ENCODE peak calls at places on chromosomes 5 and 9, in seven cellular contexts. D, U, X, P, H, E and B are unnamed samples.

GRCh38 chr5:145941096-145941676 is 4.8 kb downstream of the SH3RF2 start:
- DNase-seq in X (no peak), D (no peak), E (no peak), U (peak; percentile 32), P (no peak), H (no peak), B (no peak)

GRCh38 chr5:6169660-6170059 is 208.7 kb downstream of the MED10 start:
- DNase-seq in U (no peak), E (no peak), D (no peak), H (no peak), X (no peak), P (peak; percentile 12), B (no peak)

GRCh38 chr5:4080370-4080769 is 484.7 kb downstream of the IRX1 start:
- DNase-seq in D (no peak), U (no peak), E (no peak), P (no peak), X (no peak), H (no peak), B (no peak)

GRCh38 chr5:168155585-168155984 is 135.9 kb upstream of the WWC1 start:
- DNase-seq in E (no peak), X (no peak), P (no peak), D (no peak), U (no peak), H (no peak), B (no peak)

GRCh38 chr9:81028504-81028903 is 660.8 kb downstream of the TLE1 start:
- DNase-seq in X (no peak), D (peak; percentile 66), U (no peak), E (peak; percentile 98), H (no peak), P (peak; percentile 18), B (peak; percentile 76)

GRCh38 chr9:110329676-110330235 is 7.9 kb downstream of the TXNDC8 start:
- DNase-seq in U (no peak), X (no peak), E (no peak), H (no peak), D (no peak), P (no peak), B (no peak)

GRCh38 chr5:147963948-147964693 is 57.8 kb upstream of the C5orf46 start:
- DNase-seq in X (no peak), H (no peak), E (no peak), P (no peak), D (no peak), U (no peak), B (no peak)

GRCh38 chr5:90844931-90845330 is 286.3 kb downstream of the ADGRV1 start:
- DNase-seq in E (no peak), X (no peak), U (no peak), H (no peak), D (no peak), P (no peak), B (no peak)

GRCh38 chr5:132114150-132115121 is 40.8 kb downstream of the CSF2 start:
- DNase-seq in X (no peak), E (no peak), U (no peak), H (no peak), D (no peak), P (no peak), B (no peak)

GRCh38 chr9:127309715-127310114 is 45.1 kb downstream of the GARNL3 start:
- DNase-seq in E (no peak), X (no peak), D (no peak), H (no peak), U (no peak), P (no peak), B (no peak)

GRCh38 chr9:98993570-98993945 is 49.9 kb downstream of the COL15A1 start:
- DNase-seq in P (no peak), H (peak; percentile 78), U (peak; percentile 49), E (no peak), D (no peak), X (peak; percentile 80), B (no peak)

GRCh38 chr5:56588636-56589485 is 226.5 kb upstream of the MAP3K1 start:
- DNase-seq in H (peak; percentile 70), D (no peak), U (peak; percentile 29), X (peak; percentile 68), P (no peak), E (no peak), B (no peak)

DNA sequence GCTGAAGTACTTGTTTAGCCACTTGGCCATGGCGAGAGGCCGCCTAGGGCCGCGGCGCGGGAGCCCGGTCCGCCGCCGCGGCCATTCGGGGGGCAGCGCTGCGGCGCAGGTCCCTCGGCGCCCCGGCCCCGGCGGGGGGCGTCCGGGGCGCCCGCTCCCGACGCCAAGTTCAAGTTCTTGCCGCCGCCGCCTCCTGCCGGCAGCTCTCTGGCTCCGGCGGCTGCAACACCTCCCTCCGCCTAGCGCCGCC is 486 bp downstream of the SHB start:
- DNase-seq in X (peak; percentile 77), U (peak; percentile 49), H (no peak), E (no peak), P (no peak), D (no peak), B (no peak)
- TF ChIP-seq CTCF in X (peak; percentile 45), U (no peak), H (peak; percentile 41), E (peak; percentile 52), P (peak; percentile 37), D (peak; percentile 62), B (peak; percentile 75)

GRCh38 chr5:144194148-144194547 is 23.5 kb downstream of the KCTD16 start:
- DNase-seq in U (no peak), X (no peak), P (no peak), D (no peak), E (no peak), H (no peak), B (no peak)

GRCh38 chr5:144191998-144192397 is 21.3 kb downstream of the KCTD16 start:
- DNase-seq in X (no peak), H (no peak), U (no peak), P (peak; percentile 42), D (peak; percentile 49), E (peak; percentile 61), B (no peak)

GRCh38 chr5:144187699-144188294 is 17.1 kb downstream of the KCTD16 start:
- DNase-seq in X (no peak), H (peak; percentile 61), U (peak; percentile 59), P (peak; percentile 27), D (peak; percentile 10), E (peak; percentile 75), B (peak; percentile 96)

GRCh38 chr5:144189800-144190429 is 19.2 kb downstream of the KCTD16 start:
- DNase-seq in D (peak; percentile 16), H (peak; percentile 56), P (no peak), U (peak; percentile 27), E (no peak), X (no peak), B (no peak)

GRCh38 chr5:144191461-144191860 is 20.8 kb downstream of the KCTD16 start:
- DNase-seq in P (no peak), D (no peak), H (no peak), U (no peak), X (no peak), E (no peak), B (no peak)
- H3K4me3 ChIP-seq in P (peak overlapping the region; percentile 62), D (no peak overlapping the region), H (no peak overlapping the region), U (no peak overlapping the region), X (no peak overlapping the region), E (no peak overlapping the region), B (no peak overlapping the region)

GRCh38 chr9:93480262-93480661 is 26.9 kb upstream of the FAM120AOS start:
- DNase-seq in E (no peak), D (no peak), U (no peak), P (no peak), X (no peak), H (no peak), B (no peak)

GRCh38 chr9:93477397-93477796 is 24.0 kb upstream of the FAM120AOS start:
- DNase-seq in H (no peak), P (no peak), U (no peak), D (no peak), E (no peak), X (no peak), B (no peak)

GRCh38 chr9:93479726-93480125 is 26.3 kb upstream of the FAM120AOS start:
- DNase-seq in X (no peak), E (no peak), U (no peak), D (no peak), P (no peak), H (no peak), B (no peak)

GRCh38 chr9:93483497-93483896 is 30.1 kb upstream of the FAM120AOS start:
- DNase-seq in P (no peak), U (no peak), X (no peak), E (no peak), D (no peak), H (no peak), B (no peak)

DNA sequence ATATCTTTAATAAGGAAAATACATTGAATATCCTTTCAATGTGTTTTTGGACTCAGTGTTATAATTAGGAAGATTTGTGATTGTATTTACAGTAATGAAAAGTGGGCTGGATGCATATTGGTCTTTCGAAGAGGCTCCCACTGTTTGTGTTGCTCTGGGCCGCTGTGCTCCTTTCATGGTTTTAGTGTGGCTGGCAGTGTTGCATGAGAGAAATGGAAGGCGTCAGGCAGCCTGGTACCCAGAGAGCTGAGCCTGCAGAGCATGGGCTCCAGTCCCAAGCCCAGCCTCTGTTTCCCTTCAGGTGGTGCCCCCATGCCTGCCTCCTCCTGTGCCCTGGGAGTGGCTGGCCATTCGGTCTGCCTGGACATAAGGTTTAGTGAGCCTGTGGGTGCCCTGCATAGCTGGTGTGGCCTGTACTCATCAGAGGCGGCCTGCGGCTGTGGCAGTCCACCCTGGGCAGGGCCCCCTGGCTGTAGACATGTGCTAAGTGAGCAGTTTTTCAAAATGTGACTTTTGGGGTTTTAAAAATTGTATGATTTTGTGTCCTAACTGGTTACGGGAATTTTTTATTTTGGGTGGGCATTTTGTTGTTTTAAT is 27.4 kb upstream of the FAM120AOS start:
- DNase-seq in P (no peak), H (no peak), X (no peak), D (no peak), U (no peak), E (no peak), B (no peak)
- TF ChIP-seq CTCF in P (no peak), H (no peak), X (no peak), D (no peak), U (no peak), E (no peak), B (no peak)

DNA sequence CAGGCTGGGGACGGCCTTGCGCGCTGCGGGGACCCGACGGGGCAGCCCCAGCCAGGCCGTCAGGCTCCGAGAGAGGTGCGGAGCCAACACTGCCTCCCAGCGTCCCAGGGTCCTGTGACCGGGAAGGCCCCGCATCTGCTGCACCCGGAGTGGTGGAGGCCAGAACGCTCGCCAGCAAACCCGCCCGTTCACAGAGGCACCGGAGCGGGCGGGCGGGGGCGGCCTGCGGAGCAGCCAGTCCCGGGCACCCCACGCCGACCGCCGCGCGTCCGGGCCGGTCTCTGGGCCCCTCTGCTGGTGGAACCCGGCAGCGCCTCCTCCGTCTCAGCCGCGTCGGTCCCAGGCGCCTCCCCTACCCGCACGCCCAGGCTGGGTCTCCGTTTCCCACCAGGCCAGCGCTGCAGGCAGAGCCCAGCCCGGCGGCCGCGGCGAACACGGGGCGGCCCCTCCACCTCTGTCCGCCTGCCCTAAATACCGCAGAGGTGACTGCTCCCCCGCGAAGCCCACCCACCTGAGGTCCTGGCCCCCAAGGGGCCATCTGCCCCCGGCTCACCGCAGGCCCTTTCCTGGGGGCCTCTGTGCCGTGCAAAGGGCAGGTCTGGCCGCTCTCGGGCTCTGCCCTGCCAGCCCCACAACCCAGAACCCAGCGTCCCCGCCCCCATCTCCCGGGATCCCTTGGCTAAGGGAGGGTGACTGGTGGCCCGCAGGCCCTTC is 15.9 kb downstream of the EXD3 start:
- DNase-seq in U (peak; percentile 76), E (no peak), P (peak; percentile 42), H (peak; percentile 85), X (no peak), D (peak; percentile 64), B (no peak)
- H3K4me3 ChIP-seq in U (peak overlapping the region; percentile 34), E (peak overlapping the region; percentile 16), P (peak overlapping the region; percentile 50), H (peak overlapping the region; percentile 40), X (peak overlapping the region; percentile 48), D (peak overlapping the region; percentile 35), B (peak overlapping the region; percentile 50)